ENCODE peak calls at places on chromosomes 7 and 10, in eight cellular contexts. D is T1000; S is GM23338; E is CD14-positive monocyte; T is fibroblast of lung; B is neural progenitor cell; J is activated T-helper 9 cell treated with anti-CD3 and anti-CD28 coated beads, Interleukin-2, amount 50 U/mL, for 16 hours; F is left ventricle myocardium inferior. M is an unnamed sample.

GRCh38 chr10:25865267-25865666 is 68.8 kb upstream of the MYO3A start:
- DNase-seq in D (no peak), S (no peak), E (no peak), T (no peak), B (no peak), J (no peak), F (no peak), M (no peak)

GRCh38 chr7:30630986-30631385 is 36.3 kb downstream of the GARS1 start:
- DNase-seq in D (no peak), S (no peak), E (no peak), T (no peak), B (no peak), J (no peak), F (no peak), M (no peak)

GRCh38 chr10:63713191-63714144 is 192.3 kb downstream of the REEP3 start:
- DNase-seq in D (no peak), S (peak; percentile 99), E (no peak), T (peak; percentile 76), B (peak; percentile 94), J (no peak), F (peak; percentile 87), M (peak; percentile 95)

GRCh38 chr10:49441488-49442476 is 45.9 kb upstream of the DRGX start:
- DNase-seq in D (no peak), S (peak; percentile 47), E (no peak), T (no peak), B (no peak), J (no peak), F (no peak), M (no peak)

GRCh38 chr10:101134299-101135127 is 3.4 kb downstream of the TLX1 start:
- DNase-seq in D (no peak), S (no peak), E (no peak), T (no peak), B (no peak), J (no peak), F (no peak), M (no peak)

GRCh38 chr10:5665380-5666323 is 743 bp downstream of the ASB13 start:
- DNase-seq in D (no peak), S (peak; percentile 39), E (no peak), T (peak; percentile 19), B (peak; percentile 49), J (no peak), F (peak; percentile 35), M (no peak)

GRCh38 chr7:106450716-106451115 is 165.9 kb upstream of the NAMPT start:
- DNase-seq in D (no peak), S (no peak), E (no peak), T (peak; percentile 29), B (no peak), J (no peak), F (no peak), M (peak; percentile 13)

GRCh38 chr10:27035163-27035562 is 65.1 kb downstream of the ANKRD26 start:
- DNase-seq in D (no peak), S (no peak), E (no peak), T (no peak), B (no peak), J (no peak), F (no peak), M (no peak)

GRCh38 chr10:16904619-16905018 is 87.4 kb upstream of the RSU1 start:
- DNase-seq in D (no peak), S (no peak), E (no peak), T (peak; percentile 94), B (no peak), J (no peak), F (no peak), M (peak; percentile 74)

GRCh38 chr10:69398466-69398865 is 18.3 kb downstream of the TACR2 start:
- DNase-seq in D (no peak), S (no peak), E (no peak), T (no peak), B (no peak), J (no peak), F (no peak), M (no peak)

GRCh38 chr7:102834999-102835398 is 77.8 kb upstream of the LRRC17 start:
- DNase-seq in D (no peak), S (no peak), E (no peak), T (peak; percentile 96), B (no peak), J (no peak), F (no peak), M (peak; percentile 70)

GRCh38 chr7:94654764-94655561 is 970 bp downstream of the SGCE start:
- DNase-seq in D (no peak), S (peak; percentile 48), E (no peak), T (peak; percentile 69), B (peak; percentile 44), J (no peak), F (peak; percentile 34), M (peak; percentile 61)

GRCh38 chr10:12181065-12181775 is 14.5 kb downstream of the NUDT5 start:
- DNase-seq in D (no peak), S (no peak), E (peak; percentile 74), T (peak; percentile 36), B (no peak), J (peak; percentile 58), F (no peak), M (no peak)

GRCh38 chr10:73768881-73769280 is 13.0 kb upstream of the CHCHD1 start:
- DNase-seq in D (no peak), S (peak; percentile 54), E (no peak), T (no peak), B (no peak), J (peak; percentile 48), F (no peak), M (no peak)

GRCh38 chr7:67518580-67518979 is 521.9 kb downstream of the TYW1 start:
- DNase-seq in D (no peak), S (no peak), E (no peak), T (no peak), B (no peak), J (no peak), F (peak; percentile 54), M (no peak)

M was measured in fibroblast of pulmonary artery.